ENCODE peak calls at places on chromosomes 11 and 22, in five cellular contexts. V, L, K, W and M are unnamed samples.

GRCh38 chr11:2092956-2093412 is 46.2 kb downstream of the IGF2 start:
- DNase-seq in L (no peak), V (peak; percentile 24), K (peak; percentile 84), W (peak; percentile 61), M (peak; percentile 73)

GRCh38 chr11:22787565-22788162 is 41.9 kb downstream of the SVIP start:
- DNase-seq in W (no peak), V (no peak), K (peak; percentile 24), L (peak; percentile 9), M (no peak)

GRCh38 chr11:78698612-78699011 is 123.9 kb upstream of the NARS2 start:
- DNase-seq in K (no peak), W (no peak), L (no peak), V (no peak), M (no peak)

GRCh38 chr11:91997178-91997577 is 227.4 kb upstream of the FAT3 start:
- DNase-seq in W (no peak), L (no peak), V (no peak), K (no peak), M (no peak)

GRCh38 chr11:721913-722811 is 16.1 kb downstream of the EPS8L2 start:
- DNase-seq in L (peak; percentile 53), W (no peak), V (no peak), K (peak; percentile 40), M (no peak)

GRCh38 chr11:9815486-9816136 is 151.7 kb downstream of the SWAP70 start:
- DNase-seq in V (no peak), W (no peak), L (no peak), K (no peak), M (no peak)

GRCh38 chr11:96199563-96200025 is 143.4 kb downstream of the MAML2 start:
- DNase-seq in W (no peak), V (no peak), K (no peak), L (no peak), M (no peak)

GRCh38 chr11:76424379-76424778 is 20.4 kb upstream of the EMSY start:
- DNase-seq in L (no peak), K (no peak), W (no peak), V (no peak), M (no peak)

GRCh38 chr22:41928416-41929157 is 2.0 kb upstream of the TNFRSF13C start:
- DNase-seq in V (no peak), W (no peak), K (no peak), L (no peak), M (no peak)

GRCh38 chr11:65426839-65427690 is 4.5 kb downstream of the NEAT1 start:
- DNase-seq in L (no peak), K (no peak), V (no peak), W (peak; percentile 65), M (peak; percentile 81)

GRCh38 chr22:42997577-42997976 is 17.4 kb downstream of the PACSIN2 start:
- DNase-seq in L (no peak), K (no peak), V (no peak), W (no peak), M (peak; percentile 45)